ENCODE peak calls at places on chromosomes 16 and 17, in four cellular contexts. B is endothelial cell of umbilical vein, V is mesenchymal stem cell, T is mesendoderm. X is an unnamed sample.

GRCh38 chr17:8221663-8222379 is 11.4 kb upstream of the AURKB start:
- DNase-seq in B (peak; percentile 94), V (peak; percentile 97), T (peak; percentile 94), X (peak; percentile 78)

GRCh38 chr17:38705803-38706624 is 941 bp downstream of the MLLT6 start:
- DNase-seq in B (peak; percentile 27), V (peak; percentile 36), T (peak; percentile 79), X (peak; percentile 93)

GRCh38 chr16:61726125-61726524 is 310.1 kb downstream of the CDH8 start:
- DNase-seq in B (no peak), V (no peak), T (no peak), X (no peak)

GRCh38 chr17:40321502-40322416 is 12.8 kb downstream of the RARA start:
- DNase-seq in B (no peak), V (no peak), T (no peak), X (peak; percentile 18)

GRCh38 chr16:9402293-9402865 is 310.9 kb downstream of the HAPSTR1 start:
- DNase-seq in B (no peak), V (no peak), T (no peak), X (no peak)

GRCh38 chr16:31129568-31130335 is 5.8 kb downstream of the PRSS8 start:
- DNase-seq in B (no peak), V (no peak), T (no peak), X (peak; percentile 80)

GRCh38 chr16:55494994-55495421 is 13.9 kb upstream of the LPCAT2 start:
- DNase-seq in B (peak; percentile 85), V (peak; percentile 89), T (peak; percentile 66), X (peak; percentile 87)

GRCh38 chr17:1186214-1186820 is 6.5 kb upstream of the ABR start:
- DNase-seq in B (no peak), V (no peak), T (no peak), X (peak; percentile 96)

GRCh38 chr17:59221159-59221847 is 992 bp downstream of the GDPD1 start:
- DNase-seq in B (peak; percentile 44), V (no peak), T (no peak), X (peak; percentile 43)

GRCh38 chr16:24775455-24775854 is 46.0 kb downstream of the TNRC6A start:
- DNase-seq in B (no peak), V (peak; percentile 24), T (no peak), X (no peak)

GRCh38 chr17:69246726-69247375 is 18.2 kb upstream of the ABCA10 start:
- DNase-seq in B (peak; percentile 69), V (peak; percentile 60), T (peak; percentile 30), X (no peak)

GRCh38 chr17:1399366-1399678 is 700 bp downstream of the YWHAE start:
- DNase-seq in B (peak; percentile 42), V (no peak), T (no peak), X (peak; percentile 76)

GRCh38 chr17:27576429-27577123 is 54.4 kb upstream of the LGALS9 start:
- DNase-seq in B (no peak), V (peak; percentile 61), T (peak; percentile 75), X (peak; percentile 44)

GRCh38 chr16:14069818-14070217 is 1.3 kb upstream of the MRTFB start:
- DNase-seq in B (no peak), V (no peak), T (no peak), X (no peak)

GRCh38 chr16:75288181-75288580 is 36.8 kb upstream of the BCAR1 start:
- DNase-seq in B (no peak), V (no peak), T (no peak), X (no peak)

GRCh38 chr17:19305261-19305660 is 57.3 kb downstream of the B9D1 start:
- DNase-seq in B (no peak), V (no peak), T (no peak), X (no peak)

GRCh38 chr17:27466376-27466747 is 10.1 kb downstream of the KSR1 start:
- DNase-seq in B (peak; percentile 36), V (no peak), T (no peak), X (no peak)

GRCh38 chr16:88013091-88013609 is 61.9 kb downstream of the BANP start:
- DNase-seq in B (no peak), V (peak; percentile 77), T (no peak), X (peak; percentile 83)

GRCh38 chr17:59365383-59365981 is 34.0 kb downstream of the YPEL2 start:
- DNase-seq in B (peak; percentile 45), V (no peak), T (peak; percentile 83), X (no peak)

GRCh38 chr17:74502866-74503265 is 28.4 kb downstream of the CD300LB start:
- DNase-seq in B (no peak), V (no peak), T (no peak), X (no peak)

GRCh38 chr17:68396226-68396780 is 61.0 kb downstream of the WIPI1 start:
- DNase-seq in B (no peak), V (no peak), T (no peak), X (no peak)

GRCh38 chr16:21267298-21267697 is 10.8 kb downstream of the CRYM start:
- DNase-seq in B (no peak), V (no peak), T (no peak), X (no peak)

GRCh38 chr16:23504453-23505179 is 5.7 kb downstream of the GGA2 start:
- DNase-seq in B (peak; percentile 87), V (peak; percentile 95), T (peak; percentile 87), X (peak; percentile 95)

GRCh38 chr16:23398987-23399805 is 53.8 kb downstream of the COG7 start:
- DNase-seq in B (no peak), V (no peak), T (peak; percentile 44), X (no peak)

GRCh38 chr17:31579265-31579664 is 187.8 kb downstream of the RAB11FIP4 start:
- DNase-seq in B (peak; percentile 70), V (peak; percentile 38), T (no peak), X (peak; percentile 87)

GRCh38 chr16:50293994-50294855 is 27.9 kb downstream of the ADCY7 start:
- DNase-seq in B (no peak), V (no peak), T (no peak), X (peak; percentile 87)

GRCh38 chr17:66749217-66749832 is 85.6 kb upstream of the CACNG5 start:
- DNase-seq in B (no peak), V (no peak), T (no peak), X (no peak)

GRCh38 chr17:59680314-59680713 is 26.9 kb downstream of the PTRH2 start:
- DNase-seq in B (no peak), V (no peak), T (no peak), X (no peak)

GRCh38 chr16:14456793-14457481 is 173.1 kb downstream of the PARN start:
- DNase-seq in B (no peak), V (no peak), T (no peak), X (no peak)

GRCh38 chr16:80376941-80377340 is 163.9 kb upstream of the DYNLRB2 start:
- DNase-seq in B (no peak), V (no peak), T (no peak), X (no peak)

GRCh38 chr16:35207059-35207999 is 1747.9 kb downstream of the TP53TG3F start:
- DNase-seq in B (no peak), V (no peak), T (no peak), X (no peak)

GRCh38 chr17:82232876-82233785 is 4.3 kb downstream of the SLC16A3 start:
- DNase-seq in B (no peak), V (no peak), T (no peak), X (no peak)

GRCh38 chr16:65061935-65062334 is 59.9 kb downstream of the CDH11 start:
- DNase-seq in B (no peak), V (no peak), T (no peak), X (no peak)

GRCh38 chr16:56558024-56558747 is 6.7 kb upstream of the MT4 start:
- DNase-seq in B (no peak), V (no peak), T (no peak), X (peak; percentile 91)
- H3K4me2 ChIP-seq in B (no peak overlapping the region), V (no peak overlapping the region), T (no peak overlapping the region), X (no peak overlapping the region)

DNA sequence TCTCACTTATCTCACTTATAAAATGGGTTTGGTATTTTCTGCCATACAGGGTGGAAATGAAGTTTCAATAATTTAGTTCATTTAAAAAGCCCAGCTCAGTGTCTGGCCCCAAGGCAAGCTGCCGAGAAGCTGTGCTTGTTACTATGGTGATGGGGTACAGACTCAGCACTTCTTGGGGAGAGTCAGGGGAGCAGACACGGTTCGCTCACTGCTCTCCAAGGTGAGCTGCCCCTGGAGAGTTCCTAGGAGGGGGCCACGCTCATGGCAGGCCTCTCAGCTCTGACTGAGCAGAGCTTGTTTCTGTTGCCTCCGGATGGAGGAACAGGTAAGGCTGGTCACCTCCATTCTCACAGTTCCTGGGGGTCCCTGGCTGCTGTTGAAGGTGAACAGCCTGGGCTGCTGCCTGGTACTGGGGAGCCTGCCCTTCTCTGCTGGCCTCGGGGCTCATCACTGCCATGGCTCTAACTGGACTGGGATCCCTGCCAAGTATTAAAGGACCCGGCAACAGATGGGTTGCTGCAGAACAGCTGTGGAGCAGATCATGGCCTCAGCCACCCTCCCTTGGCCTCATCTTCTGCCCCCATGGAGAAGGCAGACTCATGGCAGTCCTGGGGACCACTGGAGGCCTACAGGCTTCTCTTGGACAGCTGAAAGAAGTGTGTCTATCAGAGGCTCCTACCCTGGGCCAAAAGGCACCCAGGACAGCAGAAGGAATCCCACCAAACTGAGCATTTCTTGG is 25.8 kb upstream of the SPATA32 start:
- DNase-seq in B (no peak), V (no peak), T (no peak), X (peak; percentile 62)
- H3K36me3 ChIP-seq in B (peaks cover 52% of the 10 kb centered on the region), V (peaks cover 73% of the 10 kb centered on the region), T (peaks cover 4% of the 10 kb centered on the region), X (peaks cover 93% of the 10 kb centered on the region)

DNA sequence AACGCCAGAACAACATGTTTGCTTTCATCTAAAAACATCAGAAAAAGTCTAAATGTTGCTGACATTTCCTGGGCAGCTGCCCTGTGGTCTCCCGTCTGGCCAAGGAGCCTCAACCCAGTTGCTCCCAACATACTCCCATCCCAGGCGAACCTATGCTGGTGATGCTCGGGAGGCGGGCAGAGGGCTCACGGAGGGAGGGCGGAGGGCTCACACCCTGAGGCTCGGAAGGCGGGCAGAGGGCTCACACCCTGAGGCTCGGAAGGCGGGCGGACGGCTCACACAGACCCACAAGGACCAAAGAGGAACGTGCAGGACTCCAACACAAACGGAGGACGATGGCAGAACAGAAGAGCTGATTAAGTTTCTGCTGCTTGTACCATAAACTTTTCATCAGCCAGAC is 135.3 kb downstream of the ANKRD11 start:
- DNase-seq in B (no peak), V (no peak), T (no peak), X (peak; percentile 58)
- H3K4me2 ChIP-seq in B (no peak overlapping the region), V (no peak overlapping the region), T (no peak overlapping the region), X (no peak overlapping the region)

GRCh38 chr16:57752203-57752580 is 16.6 kb downstream of the KATNB1 start:
- DNase-seq in B (no peak), V (no peak), T (no peak), X (no peak)

GRCh38 chr16:57754354-57755060 is 18.9 kb downstream of the KATNB1 start:
- DNase-seq in B (no peak), V (no peak), T (no peak), X (peak; percentile 81)

GRCh38 chr16:57751539-57752202 is 16.1 kb downstream of the KATNB1 start:
- DNase-seq in B (no peak), V (no peak), T (no peak), X (no peak)

GRCh38 chr16:57753448-57754353 is 18.1 kb downstream of the KATNB1 start:
- DNase-seq in B (no peak), V (no peak), T (no peak), X (peak; percentile 85)

GRCh38 chr16:57752581-57753447 is 17.2 kb downstream of the KATNB1 start:
- DNase-seq in B (no peak), V (no peak), T (no peak), X (no peak)
- H3K36me3 ChIP-seq in B (peaks cover 24% of the 10 kb centered on the region), V (peaks cover 34% of the 10 kb centered on the region), T (peaks cover 3% of the 10 kb centered on the region), X (peaks cover 7% of the 10 kb centered on the region)

GRCh38 chr16:78596348-78596995 is 497.0 kb downstream of the WWOX start:
- DNase-seq in B (no peak), V (no peak), T (no peak), X (no peak)
- H3K4me2 ChIP-seq in B (no peak overlapping the region), V (no peak overlapping the region), T (no peak overlapping the region), X (no peak overlapping the region)

GRCh38 chr16:28155293-28155692 is 56.5 kb downstream of the XPO6 start:
- DNase-seq in B (peak; percentile 56), V (no peak), T (no peak), X (peak; percentile 50)
- H3K36me3 ChIP-seq in B (peaks cover 18% of the 10 kb centered on the region), V (peaks cover 55% of the 10 kb centered on the region), T (peaks cover 9% of the 10 kb centered on the region), X (peaks cover 49% of the 10 kb centered on the region)

X was measured in osteoblast.